ENCODE peak calls at places on chromosome 21, in six cellular contexts. D is stimulated activated CD4-positive, alpha-beta T cell treated with anti-CD3 and anti-CD28 coated beads, TNF-alpha, amount 100 ng/mL, for 4 hours; Z is EH; U is stimulated activated CD8-positive, alpha-beta memory T cell treated with anti-CD3 and anti-CD28 coated beads, Interleukin-15, amount 100 ng/mL, for 24 hours; L is activated T-cell treated with anti-CD3 and anti-CD28 coated beads for 1 hour; X is NCI-H2081. K is an unnamed sample.

GRCh38 chr21:32437729-32438128 is 25.2 kb downstream of the EVA1C start:
- DNase-seq in L (no peak), Z (no peak), U (no peak), D (no peak), X (no peak), K (no peak)

GRCh38 chr21:41061701-41062100 is 106.3 kb upstream of the BACE2 start:
- DNase-seq in U (no peak), X (no peak), Z (no peak), D (no peak), L (no peak), K (no peak)

GRCh38 chr21:28473530-28474225 is 519.0 kb downstream of the LTN1 start:
- DNase-seq in L (no peak), Z (peak), D (no peak), X (no peak), U (no peak), K (no peak)

GRCh38 chr21:44789880-44790279 is 11.7 kb downstream of the UBE2G2 start:
- DNase-seq in U (no peak), X (no peak), Z (peak), D (no peak), L (no peak), K (no peak)

GRCh38 chr21:15793547-15794235 is 63.9 kb downstream of the USP25 start:
- DNase-seq in Z (peak), U (no peak), X (no peak), D (no peak), L (no peak), K (no peak)

GRCh38 chr21:42685954-42686500 is 32.6 kb downstream of the PDE9A start:
- DNase-seq in D (no peak), U (no peak), L (no peak), Z (no peak), X (no peak), K (no peak)

GRCh38 chr21:44694776-44695175 is 2.2 kb upstream of the KRTAP10-12 start:
- DNase-seq in D (no peak), Z (no peak), X (no peak), L (no peak), U (no peak), K (no peak)

GRCh38 chr21:42565206-42565810 is 51.7 kb downstream of the SLC37A1 start:
- DNase-seq in L (no peak), X (no peak), D (no peak), Z (no peak), U (no peak), K (no peak)

GRCh38 chr21:14981246-14981645 is 83.6 kb downstream of the NRIP1 start:
- DNase-seq in Z (no peak), D (no peak), X (no peak), L (no peak), U (no peak), K (no peak)

GRCh38 chr21:38875694-38876492 is 70.2 kb downstream of the ETS2 start:
- DNase-seq in X (no peak), D (no peak), U (no peak), Z (peak), L (no peak), K (peak)

GRCh38 chr21:35926003-35926541 is 134.3 kb downstream of the SETD4 start:
- DNase-seq in Z (no peak), D (no peak), U (no peak), X (no peak), L (no peak), K (no peak)

GRCh38 chr21:38352536-38353219 is 95.9 kb downstream of the KCNJ15 start:
- DNase-seq in X (peak), Z (peak), L (peak), U (no peak), D (no peak), K (peak)

GRCh38 chr21:15953551-15954116 is 223.9 kb downstream of the USP25 start:
- DNase-seq in D (no peak), X (no peak), L (no peak), U (no peak), Z (no peak), K (no peak)

K was measured in A172.